ENCODE peak calls at places on chromosomes 13 and 19, in seven cellular contexts. K is fibroblast of lung, P is cardiac fibroblast, D is DMS53, V is nephron progenitor cell, B is non-pigmented ciliary epithelial cell, S is T-cell. W is an unnamed sample.

GRCh38 chr13:90618133-90618532 is 729.4 kb upstream of the MIR17HG start:
- DNase-seq in K (no peak), P (no peak), D (peak; percentile 46), V (no peak), B (no peak), S (no peak), W (no peak)

GRCh38 chr13:21074601-21075302 is 13.4 kb upstream of the LATS2 start:
- DNase-seq in K (peak; percentile 32), P (peak; percentile 44), D (no peak), V (no peak), B (no peak), S (peak; percentile 36), W (no peak)

GRCh38 chr19:56156768-56157167 is 15.7 kb downstream of the ZNF444 start:
- DNase-seq in K (no peak), P (no peak), D (no peak), V (no peak), B (no peak), S (no peak), W (no peak)

GRCh38 chr13:100625447-100625846 is 36.9 kb upstream of the GGACT start:
- DNase-seq in K (no peak), P (no peak), D (no peak), V (no peak), B (no peak), S (no peak), W (no peak)

GRCh38 chr19:53422551-53422950 is 9.2 kb upstream of the ZNF761 start:
- DNase-seq in K (no peak), P (no peak), D (peak; percentile 32), V (no peak), B (no peak), S (no peak), W (no peak)

GRCh38 chr13:30360586-30360985 is 53.2 kb upstream of the KATNAL1 start:
- DNase-seq in K (no peak), P (no peak), D (no peak), V (no peak), B (no peak), S (no peak), W (no peak)

GRCh38 chr13:110008816-110009215 is 222.4 kb upstream of the IRS2 start:
- DNase-seq in K (no peak), P (no peak), D (no peak), V (no peak), B (no peak), S (no peak), W (peak; percentile 72)

GRCh38 chr13:52852444-52852843 is 4.0 kb upstream of the PCDH8 start:
- DNase-seq in K (no peak), P (no peak), D (peak; percentile 52), V (no peak), B (no peak), S (no peak), W (no peak)

GRCh38 chr19:8254286-8255001 is 45.3 kb downstream of the CERS4 start:
- DNase-seq in K (no peak), P (no peak), D (no peak), V (no peak), B (no peak), S (no peak), W (no peak)

GRCh38 chr19:30227661-30228112 is 144.5 kb upstream of the ZNF536 start:
- DNase-seq in K (peak; percentile 40), P (peak; percentile 62), D (no peak), V (peak; percentile 89), B (no peak), S (peak; percentile 9), W (peak; percentile 55)

GRCh38 chr13:112165712-112166111 is 98.8 kb downstream of the SOX1 start:
- DNase-seq in K (no peak), P (no peak), D (no peak), V (no peak), B (no peak), S (no peak), W (no peak)

GRCh38 chr19:55640577-55641375 is at the start of gene ZNF580:
- DNase-seq in K (peak; percentile 80), P (peak; percentile 91), D (peak; percentile 89), V (peak; percentile 75), B (peak; percentile 55), S (no peak), W (peak; percentile 35)

GRCh38 chr19:46489445-46490272 is 6.0 kb downstream of the PNMA8B start:
- DNase-seq in K (peak; percentile 56), P (peak; percentile 71), D (peak; percentile 50), V (peak; percentile 65), B (no peak), S (no peak), W (peak; percentile 42)

GRCh38 chr19:11288349-11288748 is 7.6 kb upstream of the TSPAN16 start:
- DNase-seq in K (peak; percentile 45), P (peak; percentile 57), D (peak; percentile 34), V (no peak), B (no peak), S (no peak), W (no peak)

GRCh38 chr13:113179374-113180230 is 21.2 kb downstream of the PROZ start:
- DNase-seq in K (peak; percentile 54), P (peak; percentile 32), D (no peak), V (no peak), B (no peak), S (peak; percentile 43), W (no peak)

GRCh38 chr13:27264648-27265047 is 6.0 kb upstream of the RASL11A start:
- DNase-seq in K (no peak), P (no peak), D (peak; percentile 36), V (no peak), B (no peak), S (no peak), W (no peak)

GRCh38 chr13:112118451-112119064 is 51.6 kb downstream of the SOX1 start:
- DNase-seq in K (no peak), P (no peak), D (no peak), V (no peak), B (no peak), S (no peak), W (no peak)

GRCh38 chr13:44855860-44856259 is 133.4 kb downstream of the NUFIP1 start:
- DNase-seq in K (no peak), P (no peak), D (no peak), V (no peak), B (no peak), S (no peak), W (no peak)

GRCh38 chr13:54234607-54235006 is 1206.0 kb downstream of the OLFM4 start:
- DNase-seq in K (no peak), P (no peak), D (peak; percentile 82), V (no peak), B (no peak), S (no peak), W (no peak)

GRCh38 chr19:10044390-10044789 is 31.1 kb downstream of the RDH8 start:
- DNase-seq in K (no peak), P (no peak), D (no peak), V (no peak), B (no peak), S (no peak), W (no peak)

GRCh38 chr19:827710-828321 is at the start of gene AZU1:
- DNase-seq in K (peak; percentile 34), P (no peak), D (no peak), V (no peak), B (no peak), S (no peak), W (no peak)

GRCh38 chr19:10112037-10112751 is 701 bp downstream of the P2RY11 start:
- DNase-seq in K (no peak), P (no peak), D (peak; percentile 23), V (no peak), B (no peak), S (no peak), W (no peak)

GRCh38 chr19:49348305-49349188 is 13.3 kb downstream of the CD37 start:
- DNase-seq in K (no peak), P (no peak), D (no peak), V (no peak), B (no peak), S (no peak), W (no peak)

GRCh38 chr19:20247016-20247683 is 80.1 kb downstream of the ZNF486 start:
- DNase-seq in K (peak; percentile 17), P (peak; percentile 3), D (peak; percentile 70), V (peak; percentile 38), B (no peak), S (peak; percentile 34), W (no peak)

GRCh38 chr13:106522898-106523525 is 12.4 kb downstream of the EFNB2 start:
- DNase-seq in K (no peak), P (no peak), D (no peak), V (no peak), B (no peak), S (no peak), W (no peak)

GRCh38 chr13:80050252-80050651 is 290.7 kb downstream of the SPRY2 start:
- DNase-seq in K (no peak), P (peak; percentile 30), D (no peak), V (no peak), B (no peak), S (no peak), W (no peak)

GRCh38 chr13:50757021-50757420 is 86.5 kb downstream of the DLEU7 start:
- DNase-seq in K (no peak), P (no peak), D (no peak), V (no peak), B (no peak), S (no peak), W (no peak)

GRCh38 chr19:42244452-42245220 is 2.2 kb upstream of the GSK3A start:
- DNase-seq in K (peak; percentile 92), P (peak; percentile 94), D (peak; percentile 97), V (peak; percentile 91), B (peak; percentile 75), S (peak; percentile 93), W (peak; percentile 84)

GRCh38 chr13:37127706-37128241 is 22.3 kb upstream of the CSNK1A1L start:
- DNase-seq in K (peak; percentile 95), P (peak; percentile 95), D (peak; percentile 47), V (no peak), B (peak; percentile 66), S (no peak), W (no peak)

GRCh38 chr13:72508392-72508791 is 219.0 kb downstream of the MZT1 start:
- DNase-seq in K (no peak), P (no peak), D (no peak), V (no peak), B (no peak), S (no peak), W (no peak)

GRCh38 chr19:7182489-7182888 is 111.7 kb downstream of the INSR start:
- DNase-seq in K (no peak), P (no peak), D (no peak), V (no peak), B (no peak), S (no peak), W (no peak)

GRCh38 chr19:16608290-16608704 is 19.7 kb downstream of the MED26 start:
- DNase-seq in K (peak; percentile 91), P (peak; percentile 82), D (no peak), V (no peak), B (peak; percentile 67), S (no peak), W (peak; percentile 26)

GRCh38 chr13:37617162-37617561 is 18.6 kb upstream of the POSTN start:
- DNase-seq in K (peak; percentile 42), P (peak; percentile 90), D (no peak), V (no peak), B (peak; percentile 91), S (no peak), W (peak; percentile 91)

GRCh38 chr19:49997709-49998108 is 27.5 kb downstream of the VRK3 start:
- DNase-seq in K (peak; percentile 21), P (peak; percentile 20), D (peak; percentile 64), V (peak; percentile 26), B (no peak), S (no peak), W (no peak)

GRCh38 chr13:47859129-47859528 is 141.9 kb downstream of the SUCLA2 start:
- DNase-seq in K (no peak), P (no peak), D (no peak), V (no peak), B (no peak), S (no peak), W (no peak)

GRCh38 chr19:38251564-38252051 is 4.6 kb downstream of the PPP1R14A start:
- DNase-seq in K (peak; percentile 41), P (peak; percentile 59), D (peak; percentile 64), V (no peak), B (no peak), S (no peak), W (no peak)

GRCh38 chr13:66665991-66666390 is 564.1 kb downstream of the PCDH9 start:
- DNase-seq in K (peak; percentile 77), P (peak; percentile 83), D (peak; percentile 90), V (peak; percentile 66), B (peak; percentile 78), S (no peak), W (peak; percentile 98)

W was measured in kidney glomerular epithelial cell.